ENCODE peak calls at places on chromosomes 1 and 21, in seven cellular contexts. One of them, this sample, is unnamed.
A peak's percentile ranks its signal among the peaks of the same experiment; 100 is the strongest.

GRCh38 chr1:7339953-7340352 is 431.1 kb upstream of the VAMP3 start:
- DNase-seq in transverse colon: no peak
- DNase-seq in K562: no peak
- DNase-seq in A549: peak; percentile 37
- DNase-seq in sigmoid colon: no peak
- DNase-seq in tibial nerve: no peak
- DNase-seq in upper lobe of left lung: no peak
- DNase-seq in this sample: no peak

GRCh38 chr1:168428063-168428731 is 115.6 kb downstream of the XCL2 start:
- DNase-seq in sigmoid colon: peak; percentile 85
- DNase-seq in transverse colon: no peak
- DNase-seq in tibial nerve: no peak
- DNase-seq in A549: no peak
- DNase-seq in K562: no peak
- DNase-seq in upper lobe of left lung: no peak
- DNase-seq in this sample: no peak

GRCh38 chr1:211603191-211603701 is 24.3 kb upstream of the SLC30A1 start:
- DNase-seq in K562: no peak
- DNase-seq in sigmoid colon: no peak
- DNase-seq in A549: no peak
- DNase-seq in transverse colon: peak; percentile 60
- DNase-seq in tibial nerve: no peak
- DNase-seq in upper lobe of left lung: no peak
- DNase-seq in this sample: no peak

GRCh38 chr1:152964536-152964935 is 5.9 kb upstream of the SPRR4 start:
- DNase-seq in A549: no peak
- DNase-seq in tibial nerve: no peak
- DNase-seq in K562: no peak
- DNase-seq in upper lobe of left lung: no peak
- DNase-seq in sigmoid colon: no peak
- DNase-seq in transverse colon: no peak
- DNase-seq in this sample: no peak

GRCh38 chr1:220685879-220686278 is 4.3 kb upstream of the C1orf115 start:
- DNase-seq in transverse colon: no peak
- DNase-seq in sigmoid colon: no peak
- DNase-seq in K562: no peak
- DNase-seq in A549: peak; percentile 53
- DNase-seq in tibial nerve: no peak
- DNase-seq in upper lobe of left lung: no peak
- DNase-seq in this sample: no peak

GRCh38 chr1:63621698-63622097 is 28.5 kb downstream of the PGM1 start:
- DNase-seq in upper lobe of left lung: no peak
- DNase-seq in K562: no peak
- DNase-seq in A549: no peak
- DNase-seq in sigmoid colon: peak; percentile 84
- DNase-seq in transverse colon: no peak
- DNase-seq in tibial nerve: no peak
- DNase-seq in this sample: no peak

GRCh38 chr1:113783254-113784103 is 24.2 kb upstream of the PHTF1 start:
- DNase-seq in transverse colon: peak; percentile 44
- DNase-seq in upper lobe of left lung: peak; percentile 68
- DNase-seq in sigmoid colon: no peak
- DNase-seq in K562: peak; percentile 62
- DNase-seq in tibial nerve: no peak
- DNase-seq in A549: no peak
- DNase-seq in this sample: no peak

GRCh38 chr1:156957634-156958033 is 37.2 kb downstream of the LRRC71 start:
- DNase-seq in upper lobe of left lung: no peak
- DNase-seq in sigmoid colon: no peak
- DNase-seq in transverse colon: no peak
- DNase-seq in K562: peak; percentile 23
- DNase-seq in tibial nerve: no peak
- DNase-seq in A549: no peak
- DNase-seq in this sample: no peak

GRCh38 chr1:71019248-71019647 is 28.4 kb downstream of the PTGER3 start:
- DNase-seq in K562: peak; percentile 39
- DNase-seq in upper lobe of left lung: no peak
- DNase-seq in tibial nerve: no peak
- DNase-seq in sigmoid colon: no peak
- DNase-seq in transverse colon: no peak
- DNase-seq in A549: no peak
- DNase-seq in this sample: no peak

GRCh38 chr1:226825037-226825745 is 45.2 kb upstream of the PSEN2 start:
- DNase-seq in upper lobe of left lung: no peak
- DNase-seq in A549: no peak
- DNase-seq in sigmoid colon: no peak
- DNase-seq in K562: no peak
- DNase-seq in transverse colon: no peak
- DNase-seq in tibial nerve: no peak
- DNase-seq in this sample: no peak

GRCh38 chr1:209790286-209791193 is 6.2 kb upstream of the C1orf74 start:
- DNase-seq in K562: no peak
- DNase-seq in tibial nerve: no peak
- DNase-seq in sigmoid colon: no peak
- DNase-seq in transverse colon: peak; percentile 18
- DNase-seq in upper lobe of left lung: no peak
- DNase-seq in A549: peak; percentile 33
- DNase-seq in this sample: no peak

GRCh38 chr1:156970017-156970416 is 49.6 kb downstream of the LRRC71 start:
- DNase-seq in transverse colon: no peak
- DNase-seq in K562: peak; percentile 16
- DNase-seq in A549: no peak
- DNase-seq in sigmoid colon: no peak
- DNase-seq in tibial nerve: no peak
- DNase-seq in upper lobe of left lung: no peak
- DNase-seq in this sample: no peak

GRCh38 chr1:198157847-198158765 is 1.3 kb downstream of the NEK7 start:
- DNase-seq in A549: peak; percentile 12
- DNase-seq in tibial nerve: no peak
- DNase-seq in upper lobe of left lung: no peak
- DNase-seq in sigmoid colon: no peak
- DNase-seq in transverse colon: peak; percentile 14
- DNase-seq in K562: peak; percentile 62
- DNase-seq in this sample: no peak

GRCh38 chr1:107000907-107001306 is 55.6 kb upstream of the PRMT6 start:
- DNase-seq in sigmoid colon: no peak
- DNase-seq in upper lobe of left lung: no peak
- DNase-seq in transverse colon: no peak
- DNase-seq in tibial nerve: no peak
- DNase-seq in A549: no peak
- DNase-seq in K562: no peak
- DNase-seq in this sample: no peak

GRCh38 chr1:106998431-106999002 is 58.0 kb upstream of the PRMT6 start:
- DNase-seq in A549: no peak
- DNase-seq in sigmoid colon: no peak
- DNase-seq in upper lobe of left lung: no peak
- DNase-seq in tibial nerve: no peak
- DNase-seq in transverse colon: no peak
- DNase-seq in K562: no peak
- DNase-seq in this sample: no peak

DNA sequence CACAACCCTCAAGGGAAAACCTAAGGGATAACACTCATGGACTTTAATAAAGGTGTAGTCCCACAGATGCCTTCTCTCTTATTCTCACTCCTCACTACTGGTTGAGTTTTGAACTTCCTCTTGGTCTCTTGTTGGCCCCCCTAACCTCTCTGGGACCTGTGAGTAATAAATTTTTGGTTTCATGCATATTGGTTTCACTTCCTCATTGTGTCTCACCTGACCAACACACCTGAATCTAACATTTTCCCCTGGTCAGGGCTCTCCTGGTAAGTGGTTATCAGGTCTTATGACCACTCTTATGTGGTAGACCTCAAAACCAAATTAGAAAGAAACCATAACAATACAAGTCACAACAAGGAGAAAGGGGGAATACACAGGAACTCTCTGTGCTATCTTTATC is 60.5 kb upstream of the PRMT6 start:
- DNase-seq in sigmoid colon: no peak
- DNase-seq in tibial nerve: no peak
- DNase-seq in A549: no peak
- DNase-seq in transverse colon: no peak
- DNase-seq in K562: no peak
- DNase-seq in upper lobe of left lung: no peak
- DNase-seq in this sample: no peak
- TF ChIP-seq EP300 in sigmoid colon: no peak
- TF ChIP-seq EP300 in tibial nerve: no peak
- TF ChIP-seq EP300 in A549: no peak
- TF ChIP-seq EP300 in transverse colon: no peak
- TF ChIP-seq EP300 in K562: no peak
- TF ChIP-seq EP300 in upper lobe of left lung: no peak
- TF ChIP-seq EP300 in this sample: no peak

DNA sequence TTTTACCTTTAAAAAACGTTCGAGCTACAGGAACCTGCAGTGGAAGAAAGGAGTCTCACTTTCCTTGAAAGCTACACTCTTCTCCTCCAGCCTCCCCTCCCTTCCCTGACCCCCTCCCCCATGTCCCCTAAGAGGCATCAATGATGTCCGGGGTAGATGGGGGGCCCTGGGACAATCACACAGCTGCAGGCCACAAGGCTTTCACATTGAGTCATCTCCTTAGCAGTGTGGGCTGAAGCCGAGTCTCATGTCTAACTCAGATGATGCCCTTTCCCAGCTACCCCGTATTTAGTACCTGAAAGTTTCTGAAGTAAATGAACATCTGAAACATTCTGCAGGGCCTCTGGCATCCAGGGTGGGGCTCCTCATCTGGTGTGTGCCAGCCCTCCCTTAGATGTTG is 6.3 kb upstream of the GPR25 start:
- DNase-seq in A549: no peak
- DNase-seq in upper lobe of left lung: no peak
- DNase-seq in sigmoid colon: no peak
- DNase-seq in tibial nerve: no peak
- DNase-seq in K562: no peak
- DNase-seq in transverse colon: peak; percentile 43
- DNase-seq in this sample: no peak
- TF ChIP-seq EP300 in A549: no peak
- TF ChIP-seq EP300 in upper lobe of left lung: no peak
- TF ChIP-seq EP300 in sigmoid colon: no peak
- TF ChIP-seq EP300 in tibial nerve: no peak
- TF ChIP-seq EP300 in K562: no peak
- TF ChIP-seq EP300 in transverse colon: no peak
- TF ChIP-seq EP300 in this sample: no peak

GRCh38 chr1:174398246-174398645 is 49.5 kb upstream of the GPR52 start:
- DNase-seq in sigmoid colon: no peak
- DNase-seq in K562: no peak
- DNase-seq in A549: no peak
- DNase-seq in transverse colon: no peak
- DNase-seq in upper lobe of left lung: no peak
- DNase-seq in tibial nerve: no peak
- DNase-seq in this sample: no peak
- TF ChIP-seq EP300 in sigmoid colon: no peak
- TF ChIP-seq EP300 in K562: no peak
- TF ChIP-seq EP300 in A549: no peak
- TF ChIP-seq EP300 in transverse colon: no peak
- TF ChIP-seq EP300 in upper lobe of left lung: no peak
- TF ChIP-seq EP300 in tibial nerve: no peak
- TF ChIP-seq EP300 in this sample: no peak

DNA sequence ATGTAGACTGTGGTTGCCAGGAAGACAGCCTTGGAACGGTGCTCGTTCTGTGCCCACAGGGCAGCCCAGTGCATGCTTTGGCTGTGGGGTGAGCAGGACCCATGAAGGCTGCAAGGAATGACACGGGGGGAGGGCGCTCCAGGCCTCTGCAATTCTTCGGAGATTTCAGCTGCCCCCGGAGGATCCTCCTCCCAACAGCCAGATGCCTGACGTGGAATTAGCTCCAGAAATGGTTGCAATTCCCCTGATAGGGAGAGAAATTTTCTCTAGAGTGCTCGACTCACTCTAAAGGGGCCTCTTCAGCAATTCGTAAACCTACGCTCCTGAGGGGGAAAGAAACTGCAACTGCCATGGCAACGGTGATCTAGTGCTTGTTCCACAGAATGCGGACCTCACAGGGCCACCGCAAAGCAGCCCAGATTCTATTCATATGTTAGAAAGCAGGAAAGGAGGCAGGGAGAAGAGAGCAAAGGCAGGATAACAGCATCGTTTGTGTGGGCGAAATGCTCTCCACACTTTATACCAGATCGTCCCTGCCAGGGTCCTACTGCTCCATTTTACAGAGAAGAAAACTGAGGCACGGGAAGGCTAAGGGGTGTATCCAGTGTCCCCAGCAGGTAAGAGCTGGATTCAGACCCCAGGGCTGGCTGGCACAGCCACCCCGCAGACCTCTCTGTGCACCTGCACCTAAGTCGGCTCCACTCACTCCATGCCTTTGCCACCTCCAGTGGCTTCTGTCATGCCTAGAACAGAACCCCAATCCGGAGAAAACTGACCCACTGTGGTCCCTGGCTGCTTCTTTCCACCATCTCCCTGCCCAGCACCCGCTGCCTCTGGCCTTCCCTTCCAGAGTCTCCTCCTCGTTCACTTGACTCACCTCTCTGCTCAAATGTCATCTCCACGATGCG is 11.9 kb upstream of the PDE9A start:
- DNase-seq in sigmoid colon: no peak
- DNase-seq in A549: no peak
- DNase-seq in transverse colon: no peak
- DNase-seq in K562: no peak
- DNase-seq in tibial nerve: no peak
- DNase-seq in upper lobe of left lung: no peak
- DNase-seq in this sample: no peak
- TF ChIP-seq EP300 in sigmoid colon: no peak
- TF ChIP-seq EP300 in A549: no peak
- TF ChIP-seq EP300 in transverse colon: no peak
- TF ChIP-seq EP300 in K562: no peak
- TF ChIP-seq EP300 in tibial nerve: no peak
- TF ChIP-seq EP300 in upper lobe of left lung: no peak
- TF ChIP-seq EP300 in this sample: no peak

GRCh38 chr1:81678779-81679178 is 122.0 kb upstream of the ADGRL2 start:
- DNase-seq in K562: no peak
- DNase-seq in A549: no peak
- DNase-seq in tibial nerve: no peak
- DNase-seq in upper lobe of left lung: no peak
- DNase-seq in transverse colon: no peak
- DNase-seq in sigmoid colon: no peak
- DNase-seq in this sample: no peak

GRCh38 chr1:81679972-81680371 is 120.8 kb upstream of the ADGRL2 start:
- DNase-seq in transverse colon: no peak
- DNase-seq in upper lobe of left lung: no peak
- DNase-seq in K562: no peak
- DNase-seq in A549: no peak
- DNase-seq in tibial nerve: no peak
- DNase-seq in sigmoid colon: peak; percentile 65
- DNase-seq in this sample: peak; percentile 56

GRCh38 chr1:81681104-81681503 is 119.6 kb upstream of the ADGRL2 start:
- DNase-seq in A549: no peak
- DNase-seq in K562: no peak
- DNase-seq in upper lobe of left lung: no peak
- DNase-seq in tibial nerve: no peak
- DNase-seq in transverse colon: no peak
- DNase-seq in sigmoid colon: no peak
- DNase-seq in this sample: no peak

GRCh38 chr1:81682490-81682889 is 118.2 kb upstream of the ADGRL2 start:
- DNase-seq in transverse colon: no peak
- DNase-seq in A549: no peak
- DNase-seq in upper lobe of left lung: no peak
- DNase-seq in sigmoid colon: no peak
- DNase-seq in tibial nerve: no peak
- DNase-seq in K562: no peak
- DNase-seq in this sample: no peak

DNA sequence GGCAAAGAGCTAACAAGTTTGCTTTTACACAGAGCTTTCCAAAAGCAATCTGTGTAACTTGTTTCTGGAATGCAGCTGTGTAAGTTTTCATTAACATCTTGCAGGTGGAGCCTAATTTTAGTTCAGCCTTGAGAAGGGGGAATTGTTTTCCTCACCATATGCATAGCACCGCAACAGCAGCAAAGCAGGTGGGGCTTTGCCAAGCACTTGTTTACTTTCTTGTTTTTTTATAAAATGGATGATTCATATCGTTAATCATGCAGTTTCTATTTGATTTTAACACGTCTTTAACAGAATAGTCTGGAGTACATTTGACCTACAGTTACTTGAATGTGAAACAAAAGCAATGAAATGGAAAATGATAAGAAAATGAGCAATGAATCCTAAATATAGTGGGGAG is 119.2 kb upstream of the ADGRL2 start:
- DNase-seq in upper lobe of left lung: no peak
- DNase-seq in transverse colon: no peak
- DNase-seq in A549: no peak
- DNase-seq in tibial nerve: no peak
- DNase-seq in K562: no peak
- DNase-seq in sigmoid colon: no peak
- DNase-seq in this sample: peak; percentile 35
- TF ChIP-seq EP300 in upper lobe of left lung: no peak
- TF ChIP-seq EP300 in transverse colon: no peak
- TF ChIP-seq EP300 in A549: no peak
- TF ChIP-seq EP300 in tibial nerve: no peak
- TF ChIP-seq EP300 in K562: no peak
- TF ChIP-seq EP300 in sigmoid colon: no peak
- TF ChIP-seq EP300 in this sample: no peak